ENCODE peak calls at places on chromosomes 16 and 17, in five cellular contexts. Q is lower leg skin; A is stimulated activated CD8-positive, alpha-beta memory T cell treated with anti-CD3 and anti-CD28 coated beads, Interleukin-4, amount 100 ng/mL, for 24 hours; Z is cardiac muscle cell; Y is EL. I is an unnamed sample.

GRCh38 chr16:19008245-19008644 is 24.5 kb downstream of the TMC7 start:
- DNase-seq in Q (no peak), A (no peak), Z (peak), Y (peak), I (no peak)

GRCh38 chr17:17985555-17985954 is 12.9 kb downstream of the DRC3 start:
- DNase-seq in Q (no peak), A (no peak), Z (peak), Y (no peak), I (no peak)

GRCh38 chr16:68229431-68230175 is 6.3 kb downstream of the ESRP2 start:
- DNase-seq in Q (no peak), A (no peak), Z (peak), Y (peak), I (peak)

GRCh38 chr17:72665841-72666518 is 426.5 kb downstream of the SLC39A11 start:
- DNase-seq in Q (no peak), A (no peak), Z (no peak), Y (no peak), I (no peak)

GRCh38 chr16:65202461-65202860 is 80.6 kb upstream of the CDH11 start:
- DNase-seq in Q (no peak), A (no peak), Z (no peak), Y (peak), I (no peak)

GRCh38 chr16:84448444-84448843 is 56.0 kb downstream of the MEAK7 start:
- DNase-seq in Q (no peak), A (no peak), Z (no peak), Y (no peak), I (no peak)

GRCh38 chr16:24800586-24800985 is 45.2 kb upstream of the SLC5A11 start:
- DNase-seq in Q (no peak), A (no peak), Z (peak), Y (peak), I (no peak)

GRCh38 chr16:61412562-61412961 is 623.7 kb downstream of the CDH8 start:
- DNase-seq in Q (no peak), A (no peak), Z (no peak), Y (no peak), I (no peak)

GRCh38 chr17:47839071-47839470 is 2.0 kb downstream of the SCRN2 start:
- DNase-seq in Q (no peak), A (no peak), Z (no peak), Y (no peak), I (no peak)

GRCh38 chr16:51426276-51426675 is 275.2 kb upstream of the SALL1 start:
- DNase-seq in Q (no peak), A (no peak), Z (no peak), Y (no peak), I (no peak)

GRCh38 chr16:35631261-35631945 is 2172.0 kb downstream of the TP53TG3F start:
- DNase-seq in Q (no peak), A (no peak), Z (no peak), Y (no peak), I (no peak)

GRCh38 chr17:78117027-78117981 is 11.3 kb downstream of the TMC6 start:
- DNase-seq in Q (no peak), A (no peak), Z (no peak), Y (no peak), I (no peak)

GRCh38 chr17:12985431-12986285 is 32.2 kb downstream of the ELAC2 start:
- DNase-seq in Q (no peak), A (no peak), Z (peak), Y (no peak), I (no peak)

GRCh38 chr17:74180336-74180735 is 23.1 kb upstream of the RPL38 start:
- DNase-seq in Q (no peak), A (no peak), Z (no peak), Y (no peak), I (no peak)

GRCh38 chr16:85421338-85422123 is 191.6 kb upstream of the GSE1 start:
- DNase-seq in Q (no peak), A (no peak), Z (no peak), Y (no peak), I (no peak)

GRCh38 chr16:69463876-69464275 is 39.5 kb downstream of the CYB5B start:
- DNase-seq in Q (no peak), A (no peak), Z (no peak), Y (peak), I (no peak)

GRCh38 chr17:65753348-65753747 is 191.9 kb upstream of the AXIN2 start:
- DNase-seq in Q (no peak), A (no peak), Z (no peak), Y (no peak), I (no peak)

GRCh38 chr17:15663176-15663575 is 20.9 kb downstream of the TRIM16 start:
- DNase-seq in Q (no peak), A (no peak), Z (no peak), Y (no peak), I (no peak)

GRCh38 chr16:2008009-2008526 is 1.6 kb downstream of the ZNF598 start:
- DNase-seq in Q (peak), A (no peak), Z (peak), Y (peak), I (no peak)

GRCh38 chr17:74759243-74759801 is 10.9 kb downstream of the NHERF1 start:
- DNase-seq in Q (no peak), A (no peak), Z (no peak), Y (no peak), I (no peak)

GRCh38 chr17:82145550-82146165 is 47.6 kb upstream of the FASN start:
- DNase-seq in Q (no peak), A (no peak), Z (no peak), Y (no peak), I (no peak)

GRCh38 chr16:30378236-30379164 is 3.9 kb downstream of the SEPTIN1 start:
- DNase-seq in Q (peak), A (peak), Z (peak), Y (peak), I (peak)

GRCh38 chr16:4641876-4642275 is 17.2 kb downstream of the MGRN1 start:
- DNase-seq in Q (no peak), A (no peak), Z (no peak), Y (no peak), I (no peak)

GRCh38 chr17:66491665-66492064 is 189.3 kb downstream of the PRKCA start:
- DNase-seq in Q (no peak), A (no peak), Z (no peak), Y (no peak), I (no peak)

GRCh38 chr17:41486809-41487530 is 2.7 kb downstream of the KRT36 start:
- DNase-seq in Q (no peak), A (peak), Z (no peak), Y (no peak), I (no peak)

GRCh38 chr17:55635253-55635766 is 87.4 kb downstream of the TMEM100 start:
- DNase-seq in Q (no peak), A (no peak), Z (peak), Y (no peak), I (no peak)

GRCh38 chr16:2252806-2253148 is 1.4 kb upstream of the ECI1 start:
- DNase-seq in Q (no peak), A (no peak), Z (no peak), Y (peak), I (no peak)

GRCh38 chr16:28320741-28321140 is 28.4 kb downstream of the SBK1 start:
- DNase-seq in Q (no peak), A (no peak), Z (no peak), Y (no peak), I (no peak)

GRCh38 chr16:53784312-53784711 is 80.4 kb downstream of the FTO start:
- DNase-seq in Q (no peak), A (no peak), Z (no peak), Y (no peak), I (no peak)

GRCh38 chr16:19118938-19119431 is 5.2 kb downstream of the ITPRIPL2 start:
- DNase-seq in Q (peak), A (no peak), Z (peak), Y (peak), I (no peak)

GRCh38 chr16:67537636-67538591 is 9.3 kb downstream of the RIPOR1 start:
- DNase-seq in Q (no peak), A (peak), Z (peak), Y (peak), I (peak)

GRCh38 chr17:65759532-65759931 is 198.1 kb upstream of the AXIN2 start:
- DNase-seq in Q (no peak), A (no peak), Z (no peak), Y (no peak), I (no peak)

GRCh38 chr17:688100-688989 is 26.3 kb downstream of the VPS53 start:
- DNase-seq in Q (no peak), A (no peak), Z (peak), Y (peak), I (no peak)

GRCh38 chr17:2708585-2709172 is 2.9 kb downstream of the CLUH start:
- DNase-seq in Q (no peak), A (no peak), Z (no peak), Y (no peak), I (no peak)

GRCh38 chr17:68753985-68754769 is 153.0 kb upstream of the FAM20A start:
- DNase-seq in Q (no peak), A (no peak), Z (no peak), Y (no peak), I (no peak)